ENCODE peak calls at places on chromosome 19, in four cellular contexts. U is fibroblast of the aortic adventitia; V is epithelial cell of esophagus; T is CD4-positive, alpha-beta T cell. M is an unnamed sample.
A peak's percentile ranks its signal among the peaks of the same experiment; 100 is the strongest.

GRCh38 chr19:13160557-13160956 is 10.3 kb downstream of the IER2 start:
- DNase-seq in U (peak; percentile 63), V (peak; percentile 47), T (no peak), M (no peak)

GRCh38 chr19:38425810-38426466 is at the start of gene RASGRP4:
- DNase-seq in V (no peak), T (no peak), U (no peak), M (no peak)

GRCh38 chr19:35592226-35592625 is 6.3 kb downstream of the PMIS2 start:
- DNase-seq in U (peak; percentile 65), T (no peak), V (peak; percentile 73), M (peak; percentile 16)

GRCh38 chr19:18420931-18421330 is 1.7 kb downstream of the SSBP4 start:
- DNase-seq in T (no peak), U (no peak), V (no peak), M (no peak)

GRCh38 chr19:47056416-47056815 is 8.0 kb upstream of the TMEM160 start:
- DNase-seq in V (no peak), T (no peak), U (no peak), M (no peak)

GRCh38 chr19:6580313-6580712 is 10.6 kb downstream of the CD70 start:
- DNase-seq in T (no peak), U (peak; percentile 59), V (peak; percentile 69), M (no peak)

GRCh38 chr19:13764101-13764807 is at the start of gene MRI1:
- DNase-seq in T (peak; percentile 55), V (peak; percentile 67), U (peak; percentile 68), M (peak; percentile 69)

GRCh38 chr19:4911314-4911713 is 2.0 kb downstream of the UHRF1 start:
- DNase-seq in U (peak; percentile 38), V (peak; percentile 18), T (no peak), M (no peak)

GRCh38 chr19:10091892-10092641 is 6.0 kb downstream of the SHFL start:
- DNase-seq in U (no peak), T (no peak), V (no peak), M (no peak)

GRCh38 chr19:38888876-38889275 is 10.5 kb downstream of the SIRT2 start:
- DNase-seq in V (no peak), T (no peak), U (no peak), M (no peak)

DNA sequence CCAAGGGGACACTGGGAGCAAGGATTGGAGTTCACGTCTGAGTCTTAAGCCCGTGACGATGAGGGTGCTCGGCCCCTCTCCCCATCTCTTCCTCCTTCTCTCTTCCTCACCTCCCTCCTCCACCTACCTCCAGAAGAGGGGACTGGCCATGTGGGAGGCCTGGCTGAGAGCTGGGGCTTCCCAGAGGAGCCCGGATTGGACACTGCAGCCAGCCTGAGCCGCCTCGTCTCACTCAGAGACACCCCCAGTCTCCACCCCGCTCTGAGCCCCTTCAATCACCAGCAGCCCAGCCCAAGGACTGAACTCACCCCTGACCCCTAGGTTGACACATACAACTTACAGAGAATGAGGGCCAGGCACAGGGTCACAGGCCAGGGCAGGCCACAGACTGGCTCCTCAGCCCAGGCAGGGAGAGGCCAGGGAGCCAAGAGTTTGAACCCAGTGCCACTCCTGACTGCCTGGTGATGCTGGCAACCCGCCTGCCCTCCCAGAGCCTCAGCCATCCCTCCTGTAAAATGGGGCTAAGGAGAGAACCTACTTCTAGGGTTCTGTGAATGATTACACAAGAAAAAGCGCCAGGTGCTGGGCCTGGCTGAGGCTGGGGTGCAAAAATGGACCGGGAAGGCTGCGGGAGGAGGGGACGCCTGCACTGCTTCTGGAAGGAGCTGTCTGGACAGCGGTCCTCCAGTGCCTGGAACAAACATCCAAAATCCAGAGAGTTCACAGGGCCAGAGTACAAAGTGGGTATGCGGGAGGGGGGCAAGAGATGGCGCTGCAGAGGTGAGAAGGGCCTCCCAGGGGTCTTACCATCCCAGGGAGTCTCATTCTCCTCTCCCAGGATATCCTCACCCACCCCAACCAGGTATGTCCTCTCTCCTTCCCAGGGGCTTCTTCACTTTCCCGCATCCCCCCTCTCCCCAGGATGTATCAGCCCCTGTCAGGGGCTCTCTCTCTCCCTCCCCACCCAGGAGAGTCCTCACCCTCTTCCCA is 1.1 kb downstream of the CD79A start:
- DNase-seq in U (no peak), V (no peak), T (no peak), M (no peak)
- TF ChIP-seq CTCF in U (no peak), V (no peak), T (no peak), M (no peak)

GRCh38 chr19:29671393-29672076 is 6.3 kb downstream of the PLEKHF1 start:
- DNase-seq in U (peak; percentile 65), V (peak; percentile 82), T (peak; percentile 89), M (no peak)
- TF ChIP-seq CTCF in U (peak; percentile 42), V (peak; percentile 34), T (peak; percentile 56), M (peak; percentile 36)

DNA sequence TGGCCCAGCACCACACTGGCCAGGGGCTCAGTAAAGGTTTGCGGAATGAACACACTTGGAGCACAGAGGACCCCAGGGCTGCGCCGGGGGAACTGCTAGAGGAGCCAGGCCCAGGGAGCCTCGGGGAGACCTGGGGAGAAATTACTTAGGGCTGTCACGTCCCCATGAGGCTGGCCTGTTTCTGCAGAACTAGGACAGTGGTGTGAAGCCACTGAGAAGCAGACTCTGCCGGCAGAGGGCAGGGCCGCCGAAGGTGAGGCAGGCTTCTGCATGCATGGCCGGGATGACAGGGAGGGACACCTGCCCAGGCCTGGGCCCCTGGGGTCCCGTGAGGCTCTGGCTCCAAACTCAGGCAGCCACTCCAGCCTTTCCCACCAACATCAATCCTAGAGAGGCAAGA is 26.4 kb downstream of the ELAVL1 start:
- DNase-seq in T (no peak), V (no peak), U (no peak), M (no peak)
- TF ChIP-seq CTCF in T (no peak), V (peak; percentile 15), U (no peak), M (no peak)

GRCh38 chr19:43652546-43652874 is 12.9 kb upstream of the CADM4 start:
- DNase-seq in V (no peak), U (no peak), T (no peak), M (no peak)
- TF ChIP-seq CTCF in V (no peak), U (no peak), T (no peak), M (peak; percentile 31)

GRCh38 chr19:40530091-40530901 is 46.4 kb upstream of the SHKBP1 start:
- DNase-seq in V (no peak), T (no peak), U (no peak), M (peak; percentile 73)
- TF ChIP-seq CTCF in V (no peak), T (no peak), U (peak; percentile 18), M (no peak)

GRCh38 chr19:48750771-48751504 is 1.5 kb downstream of the FUT1 start:
- DNase-seq in U (no peak), T (no peak), V (no peak), M (no peak)

GRCh38 chr19:48751835-48752510 is 468 bp downstream of the FUT1 start:
- DNase-seq in U (no peak), T (no peak), V (no peak), M (no peak)

GRCh38 chr19:48754950-48755645 is at the start of gene FGF21:
- DNase-seq in U (no peak), V (no peak), T (no peak), M (no peak)

GRCh38 chr19:48750351-48750750 is 2.1 kb downstream of the FUT1 start:
- DNase-seq in T (no peak), U (no peak), V (no peak), M (no peak)

GRCh38 chr19:48752511-48753365 is at the start of gene FUT1:
- DNase-seq in U (no peak), T (no peak), V (peak; percentile 96), M (peak; percentile 69)
- TF ChIP-seq CTCF in U (no peak), T (no peak), V (no peak), M (no peak)

DNA sequence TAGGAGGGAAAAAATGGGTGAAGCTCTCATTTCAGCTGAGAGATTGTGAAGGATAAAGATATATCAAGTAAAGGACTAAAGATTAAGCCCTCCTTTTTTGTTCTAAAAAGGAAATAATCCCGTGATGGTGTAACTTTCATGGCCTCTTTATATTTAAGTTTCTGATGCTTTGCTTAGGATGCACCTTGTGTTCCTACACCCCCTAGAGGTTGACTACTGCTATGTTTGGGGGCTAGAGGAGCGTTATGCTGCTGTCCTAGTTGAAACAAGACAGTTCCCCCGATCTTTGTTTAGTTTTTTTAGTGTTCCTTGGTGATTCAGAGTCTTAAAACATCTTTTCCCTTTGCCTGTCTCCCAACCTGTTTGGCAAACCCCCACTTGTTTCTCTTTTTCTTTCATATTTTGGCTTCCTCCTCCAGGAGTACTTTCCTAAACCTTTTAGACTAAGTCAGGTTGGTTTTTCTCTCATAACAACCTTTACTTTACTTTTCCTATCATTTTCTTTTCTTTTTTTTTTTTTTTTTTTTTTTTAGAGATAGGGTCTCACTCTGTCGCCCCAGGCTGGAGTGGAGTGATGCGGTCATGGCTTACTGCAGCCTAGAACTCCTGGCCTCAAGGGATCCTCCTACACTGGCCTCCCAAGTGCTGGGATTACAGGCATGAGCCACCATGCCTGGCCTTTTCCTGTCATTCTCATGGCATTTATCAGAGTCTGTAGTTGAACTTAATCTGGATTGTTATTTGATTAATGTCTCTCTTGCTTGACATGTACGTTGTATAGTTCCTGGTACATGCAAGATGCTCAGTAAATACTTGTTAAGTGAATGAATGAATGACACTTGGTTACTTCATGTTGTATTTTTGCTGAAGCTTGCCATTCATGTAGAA is 2.8 kb downstream of the UBA2 start:
- DNase-seq in U (peak; percentile 63), T (peak; percentile 17), V (peak; percentile 57), M (peak; percentile 26)
- TF ChIP-seq CTCF in U (peak; percentile 85), T (peak; percentile 78), V (peak; percentile 65), M (peak; percentile 31)